ENCODE peak calls at places on chromosomes 4 and X, in nine cellular contexts. S is hepatocyte; Z is BE2C; U is sigmoid colon; X is activated T-cell treated with anti-CD3 and anti-CD28 coated beads, Interleukin-2, amount 50 U/mL, for 1 hour; O is stimulated activated CD4-positive, alpha-beta T cell treated with anti-CD3 and anti-CD28 coated beads, TNF-alpha, amount 100 ng/mL, for 48 hours; Q is mucosa of descending colon; G is heart right ventricle; V is amniotic stem cell. I is an unnamed sample.

GRCh38 chr4:140993350-140993749 is 139.9 kb downstream of the RNF150 start:
- DNase-seq in V (no peak), Q (no peak), G (no peak), U (no peak), X (no peak), S (no peak), O (no peak), Z (peak), I (no peak)

GRCh38 chrX:44748014-44748413 is 95.8 kb upstream of the DUSP21 start:
- DNase-seq in Q (no peak), S (no peak), G (no peak), U (no peak), Z (no peak), V (no peak), X (no peak), O (no peak), I (no peak)

GRCh38 chr4:158801066-158801465 is 32.2 kb downstream of the FNIP2 start:
- DNase-seq in U (no peak), X (no peak), Z (no peak), V (no peak), Q (peak), S (peak), O (no peak), G (no peak), I (no peak)

GRCh38 chr4:169286562-169287301 is 16.0 kb upstream of the SH3RF1 start:
- DNase-seq in V (no peak), O (no peak), Z (peak), U (no peak), X (no peak), S (no peak), Q (no peak), G (no peak), I (no peak)

GRCh38 chrX:63913719-63914118 is 128.7 kb upstream of the ARHGEF9 start:
- DNase-seq in Z (no peak), Q (no peak), S (no peak), O (no peak), X (no peak), G (no peak), U (no peak), V (no peak), I (no peak)

GRCh38 chr4:37322122-37322521 is 77.6 kb downstream of the NWD2 start:
- DNase-seq in X (no peak), Z (no peak), O (no peak), S (no peak), G (no peak), Q (no peak), U (no peak), V (no peak), I (no peak)

GRCh38 chr4:7377223-7377865 is 57.4 kb downstream of the PSAPL1 start:
- DNase-seq in G (no peak), S (no peak), U (no peak), Q (no peak), Z (no peak), V (no peak), X (no peak), O (no peak), I (no peak)

GRCh38 chr4:110869114-110869513 is 246.2 kb upstream of the PITX2 start:
- DNase-seq in Z (no peak), U (no peak), V (peak), S (no peak), G (no peak), O (no peak), X (no peak), Q (no peak), I (peak)

GRCh38 chr4:75781328-75781727 is 57.0 kb downstream of the USO1 start:
- DNase-seq in U (no peak), Q (no peak), Z (no peak), V (no peak), X (no peak), G (no peak), S (no peak), O (no peak), I (no peak)

GRCh38 chr4:84632092-84632491 is 49.2 kb downstream of the CDS1 start:
- DNase-seq in G (no peak), O (no peak), S (no peak), U (no peak), V (no peak), Z (no peak), Q (no peak), X (no peak), I (peak)

GRCh38 chrX:9745417-9746115 is 20.1 kb downstream of the GPR143 start:
- DNase-seq in S (no peak), Z (no peak), Q (no peak), X (no peak), V (no peak), O (no peak), U (no peak), G (peak), I (no peak)

I was measured in AG09309.